ENCODE peak calls at places on chromosomes 1 and 21, in four cellular contexts. One of them, this sample, is unnamed.

GRCh38 chr1:12621346-12622320 is 3.6 kb upstream of the DHRS3 start:
- DNase-seq in AG09309: no peak
- DNase-seq in mucosa of descending colon: no peak
- DNase-seq in A549: no peak
- DNase-seq in this sample: no peak

GRCh38 chr21:33685613-33686197 is 43.4 kb downstream of the ITSN1 start:
- DNase-seq in A549: no peak
- DNase-seq in AG09309: peak
- DNase-seq in mucosa of descending colon: no peak
- DNase-seq in this sample: no peak

GRCh38 chr1:40534589-40534988 is 3.2 kb downstream of the ZNF684 start:
- DNase-seq in A549: no peak
- DNase-seq in mucosa of descending colon: no peak
- DNase-seq in AG09309: no peak
- DNase-seq in this sample: no peak

GRCh38 chr1:149995927-149996326 is 14.6 kb downstream of the OTUD7B start:
- DNase-seq in mucosa of descending colon: no peak
- DNase-seq in A549: no peak
- DNase-seq in AG09309: no peak
- DNase-seq in this sample: no peak

GRCh38 chr1:55147504-55147903 is 67.7 kb downstream of the USP24 start:
- DNase-seq in mucosa of descending colon: no peak
- DNase-seq in AG09309: no peak
- DNase-seq in A549: no peak
- DNase-seq in this sample: no peak

GRCh38 chr1:204888294-204888693 is 17.6 kb downstream of the NFASC start:
- DNase-seq in AG09309: peak
- DNase-seq in A549: no peak
- DNase-seq in mucosa of descending colon: no peak
- DNase-seq in this sample: no peak

GRCh38 chr1:11281518-11282331 is 8.7 kb downstream of the UBIAD1 start:
- DNase-seq in AG09309: peak
- DNase-seq in mucosa of descending colon: no peak
- DNase-seq in A549: no peak
- DNase-seq in this sample: no peak

GRCh38 chr1:213987876-213988638 is at the start of gene PROX1:
- DNase-seq in AG09309: peak
- DNase-seq in A549: peak
- DNase-seq in mucosa of descending colon: peak
- DNase-seq in this sample: no peak

GRCh38 chr1:54849219-54850081 is 37.5 kb downstream of the DHCR24 start:
- DNase-seq in mucosa of descending colon: no peak
- DNase-seq in A549: no peak
- DNase-seq in AG09309: no peak
- DNase-seq in this sample: no peak

GRCh38 chr1:71307451-71307850 is 226.6 kb upstream of the ZRANB2 start:
- DNase-seq in mucosa of descending colon: peak
- DNase-seq in AG09309: peak
- DNase-seq in A549: no peak
- DNase-seq in this sample: no peak

DNA sequence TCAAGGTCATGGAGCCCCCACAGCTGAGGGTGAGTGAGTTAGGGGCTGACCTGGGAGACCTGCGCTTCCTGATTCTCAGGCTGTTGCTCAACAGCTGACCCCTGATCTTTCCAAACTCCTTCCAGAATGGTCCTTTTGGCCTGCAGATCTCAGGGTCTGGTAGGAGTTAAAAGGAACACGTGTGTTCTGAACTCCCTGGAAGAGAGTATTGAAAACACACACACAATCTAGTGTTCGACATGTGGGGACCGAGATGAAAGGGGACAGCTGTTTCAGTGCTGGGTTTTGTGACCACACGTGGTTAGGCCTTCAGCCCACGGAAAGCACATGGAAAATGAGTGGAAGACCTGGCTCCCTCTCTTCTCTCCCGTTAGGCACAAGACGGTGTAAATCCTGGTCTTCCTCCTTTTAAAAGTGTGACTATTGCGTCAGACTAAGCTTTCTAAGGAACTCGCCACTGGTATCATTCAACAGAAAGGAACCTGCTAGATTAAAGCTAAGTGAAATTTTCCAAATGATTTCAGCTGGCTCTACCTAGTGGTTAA is 49.6 kb downstream of the RUNX1 start:
- DNase-seq in A549: no peak
- DNase-seq in mucosa of descending colon: no peak
- DNase-seq in AG09309: no peak
- DNase-seq in this sample: no peak
- TF ChIP-seq CTCF in A549: no peak
- TF ChIP-seq CTCF in mucosa of descending colon: no peak
- TF ChIP-seq CTCF in AG09309: no peak
- TF ChIP-seq CTCF in this sample: no peak

GRCh38 chr1:72845342-72845741 is 563.0 kb upstream of the NEGR1 start:
- DNase-seq in A549: peak
- DNase-seq in AG09309: no peak
- DNase-seq in mucosa of descending colon: no peak
- DNase-seq in this sample: no peak
- TF ChIP-seq CTCF in A549: no peak
- TF ChIP-seq CTCF in AG09309: peak
- TF ChIP-seq CTCF in mucosa of descending colon: no peak
- TF ChIP-seq CTCF in this sample: no peak

GRCh38 chr1:176471338-176472121 is 8.6 kb downstream of the PAPPA2 start:
- DNase-seq in A549: no peak
- DNase-seq in mucosa of descending colon: no peak
- DNase-seq in AG09309: no peak
- DNase-seq in this sample: no peak

GRCh38 chr1:176469450-176469985 is 6.5 kb downstream of the PAPPA2 start:
- DNase-seq in mucosa of descending colon: no peak
- DNase-seq in AG09309: no peak
- DNase-seq in A549: no peak
- DNase-seq in this sample: no peak

GRCh38 chr1:176462671-176463225 is at the start of gene PAPPA2:
- DNase-seq in A549: no peak
- DNase-seq in mucosa of descending colon: no peak
- DNase-seq in AG09309: no peak
- DNase-seq in this sample: no peak

GRCh38 chr1:176461576-176461975 is 1.4 kb upstream of the PAPPA2 start:
- DNase-seq in mucosa of descending colon: no peak
- DNase-seq in AG09309: no peak
- DNase-seq in A549: no peak
- DNase-seq in this sample: no peak

GRCh38 chr1:176466514-176466913 is 3.5 kb downstream of the PAPPA2 start:
- DNase-seq in A549: peak
- DNase-seq in AG09309: no peak
- DNase-seq in mucosa of descending colon: no peak
- DNase-seq in this sample: no peak
- TF ChIP-seq CTCF in A549: no peak
- TF ChIP-seq CTCF in AG09309: no peak
- TF ChIP-seq CTCF in mucosa of descending colon: no peak
- TF ChIP-seq CTCF in this sample: no peak

GRCh38 chr1:152926091-152926490 is 17.7 kb downstream of the IVL start:
- DNase-seq in AG09309: no peak
- DNase-seq in mucosa of descending colon: no peak
- DNase-seq in A549: peak
- DNase-seq in this sample: no peak
- TF ChIP-seq CTCF in AG09309: peak
- TF ChIP-seq CTCF in mucosa of descending colon: no peak
- TF ChIP-seq CTCF in A549: peak
- TF ChIP-seq CTCF in this sample: no peak

DNA sequence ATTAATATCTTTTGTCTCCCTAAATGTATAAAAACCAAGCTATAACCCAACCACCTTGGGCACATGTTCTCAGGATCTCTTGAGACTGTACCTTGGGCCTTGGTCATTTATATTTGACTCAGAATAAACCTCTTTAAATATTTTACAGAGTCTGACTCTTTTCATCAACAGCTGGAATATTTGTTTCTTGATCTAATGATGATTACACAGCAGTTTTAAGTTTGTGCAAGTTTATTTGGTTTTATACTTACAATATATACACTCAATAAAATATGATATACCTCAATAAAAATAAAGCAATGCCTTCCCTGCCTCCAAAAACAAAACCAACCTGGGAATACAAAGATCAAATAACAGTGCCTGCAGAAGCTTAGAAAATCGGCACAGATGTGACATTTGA is 22.0 kb downstream of the LEPR start:
- DNase-seq in A549: no peak
- DNase-seq in AG09309: no peak
- DNase-seq in mucosa of descending colon: no peak
- DNase-seq in this sample: no peak
- TF ChIP-seq CTCF in A549: no peak
- TF ChIP-seq CTCF in AG09309: no peak
- TF ChIP-seq CTCF in mucosa of descending colon: no peak
- TF ChIP-seq CTCF in this sample: no peak

DNA sequence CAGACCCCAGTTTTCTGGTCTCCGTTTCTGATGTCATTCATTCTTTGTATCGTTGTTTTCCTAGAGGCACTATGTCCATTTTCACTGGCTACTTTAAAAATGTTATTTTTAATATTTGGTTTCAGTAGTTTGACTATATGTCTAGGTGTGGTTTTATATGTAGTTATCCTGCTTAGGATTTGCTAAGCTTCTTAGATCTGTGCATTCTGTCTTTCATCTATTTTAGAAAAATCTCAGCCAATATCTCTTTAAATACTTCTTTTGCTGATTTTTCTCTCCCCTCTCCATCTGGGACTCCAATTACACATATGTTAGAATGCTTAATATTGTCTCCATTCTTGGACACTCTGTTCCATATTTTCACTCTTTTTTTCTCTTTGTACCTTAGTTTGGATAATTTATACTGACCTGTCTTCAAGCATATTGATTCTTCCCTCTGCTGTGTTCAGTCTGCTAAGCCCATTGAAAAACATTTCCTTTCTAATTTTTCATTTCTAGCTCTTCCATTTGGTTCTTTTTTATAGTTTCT is 13.3 kb upstream of the CLSPN start:
- DNase-seq in A549: no peak
- DNase-seq in mucosa of descending colon: no peak
- DNase-seq in AG09309: no peak
- DNase-seq in this sample: no peak
- TF ChIP-seq CTCF in A549: no peak
- TF ChIP-seq CTCF in mucosa of descending colon: no peak
- TF ChIP-seq CTCF in AG09309: no peak
- TF ChIP-seq CTCF in this sample: no peak

DNA sequence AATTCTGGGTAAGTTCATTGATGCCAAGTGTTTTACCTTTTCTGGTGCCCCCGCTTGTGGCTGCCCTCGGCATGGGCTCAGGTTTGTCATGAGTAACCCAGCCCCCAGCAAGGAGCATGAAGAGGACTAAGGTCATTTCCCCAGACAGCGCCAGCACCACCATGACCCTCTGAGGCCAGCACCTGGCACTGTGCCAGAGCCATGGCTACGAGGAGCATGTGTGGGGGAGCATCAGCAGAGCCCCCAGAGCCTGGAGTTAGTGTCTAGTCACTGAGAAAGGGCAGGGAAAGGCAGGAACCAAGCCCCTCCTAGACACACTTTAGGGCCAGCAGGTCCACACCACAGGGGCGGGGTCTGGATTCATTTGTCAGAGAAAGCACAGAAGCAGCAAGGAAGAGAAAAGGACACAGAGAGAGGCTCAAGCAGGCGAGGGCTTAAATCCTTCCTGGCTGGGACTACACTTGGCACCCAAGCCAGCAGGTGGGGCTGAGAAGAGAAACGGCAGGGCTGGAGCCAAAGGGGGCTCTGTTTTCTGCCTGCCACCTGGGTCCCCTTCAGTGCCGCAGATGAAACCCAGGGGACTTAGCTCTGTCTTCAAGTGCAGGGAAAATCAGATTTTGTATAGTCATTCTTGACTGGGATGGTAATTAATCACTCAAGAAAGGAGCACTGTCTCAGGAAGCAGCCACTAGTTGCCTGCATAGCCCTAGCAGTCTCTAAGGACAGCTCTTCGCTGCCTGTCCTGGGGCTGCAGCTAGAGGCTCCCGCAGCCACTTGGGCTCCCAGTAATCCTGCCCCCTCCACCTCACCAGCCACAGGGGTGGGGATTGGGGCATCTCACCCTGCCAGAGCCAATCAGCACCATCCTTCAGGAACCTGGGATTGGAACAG is 79.6 kb upstream of the ZC3H12A start:
- DNase-seq in mucosa of descending colon: no peak
- DNase-seq in AG09309: no peak
- DNase-seq in A549: peak
- DNase-seq in this sample: no peak
- TF ChIP-seq CTCF in mucosa of descending colon: no peak
- TF ChIP-seq CTCF in AG09309: no peak
- TF ChIP-seq CTCF in A549: no peak
- TF ChIP-seq CTCF in this sample: no peak

GRCh38 chr1:112435448-112435847 is 39.4 kb downstream of the CTTNBP2NL start:
- DNase-seq in mucosa of descending colon: no peak
- DNase-seq in A549: no peak
- DNase-seq in AG09309: no peak
- DNase-seq in this sample: no peak
- TF ChIP-seq CTCF in mucosa of descending colon: no peak
- TF ChIP-seq CTCF in A549: no peak
- TF ChIP-seq CTCF in AG09309: no peak
- TF ChIP-seq CTCF in this sample: no peak